ENCODE peak calls at places on chromosome 22, in nine cellular contexts. H, C, E, W, O, Q, B, U and P are unnamed samples.

GRCh38 chr22:40285508-40285907 is 60.8 kb upstream of the ADSL start:
- DNase-seq in B (no peak), Q (no peak), W (no peak), U (no peak), O (no peak), E (no peak), H (no peak), C (no peak), P (no peak)

GRCh38 chr22:35470903-35471321 is 69.7 kb upstream of the RASD2 start:
- DNase-seq in O (no peak), W (no peak), C (peak; percentile 8), E (no peak), Q (no peak), U (no peak), H (peak; percentile 48), B (no peak), P (no peak)

GRCh38 chr22:33835196-33835788 is 85.0 kb downstream of the LARGE1 start:
- DNase-seq in B (no peak), U (no peak), O (no peak), W (no peak), E (no peak), Q (no peak), H (no peak), C (no peak), P (no peak)

GRCh38 chr22:23287136-23288095 is 107.1 kb downstream of the BCR start:
- DNase-seq in Q (no peak), E (no peak), C (no peak), W (no peak), O (no peak), H (no peak), B (no peak), U (no peak), P (no peak)

GRCh38 chr22:45329536-45329936 is 19.8 kb downstream of the FAM118A start:
- DNase-seq in O (no peak), C (no peak), Q (peak; percentile 82), W (no peak), E (no peak), U (peak; percentile 60), B (no peak), H (no peak), P (no peak)

GRCh38 chr22:44746836-44747519 is 5.4 kb upstream of the ARHGAP8 start:
- DNase-seq in E (no peak), C (peak; percentile 24), Q (no peak), W (no peak), B (no peak), O (peak; percentile 47), H (peak; percentile 91), U (peak; percentile 44), P (no peak)

GRCh38 chr22:20546541-20546950 is 39.1 kb downstream of the MED15 start:
- DNase-seq in B (no peak), Q (no peak), O (no peak), W (no peak), C (no peak), H (no peak), E (no peak), U (no peak), P (no peak)

GRCh38 chr22:26143801-26144325 is 25.4 kb upstream of the SEZ6L start:
- DNase-seq in H (no peak), Q (no peak), E (no peak), C (no peak), U (no peak), B (no peak), O (no peak), W (no peak), P (no peak)

GRCh38 chr22:23681026-23681809 is 9.6 kb upstream of the RGL4 start:
- DNase-seq in C (no peak), B (no peak), U (no peak), H (no peak), W (peak; percentile 53), O (peak; percentile 9), Q (no peak), E (no peak), P (peak; percentile 51)

GRCh38 chr22:19620742-19621371 is 93.4 kb upstream of the SEPTIN5 start:
- DNase-seq in H (no peak), E (no peak), O (no peak), Q (no peak), U (no peak), W (no peak), B (no peak), C (peak; percentile 9), P (no peak)

GRCh38 chr22:23110922-23111527 is 30.8 kb downstream of the RSPH14 start:
- DNase-seq in W (no peak), H (no peak), B (no peak), U (no peak), E (no peak), C (no peak), O (no peak), Q (no peak), P (no peak)

GRCh38 chr22:23382796-23383195 is 197.3 kb downstream of the IGLL1 start:
- DNase-seq in W (peak; percentile 52), U (no peak), Q (no peak), E (no peak), B (no peak), H (no peak), C (no peak), O (no peak), P (no peak)

GRCh38 chr22:30697975-30698374 is 3.3 kb downstream of the OSBP2 start:
- DNase-seq in C (no peak), W (no peak), U (no peak), Q (no peak), O (no peak), H (no peak), B (no peak), E (no peak), P (no peak)

GRCh38 chr22:19358195-19358594 is 66.7 kb upstream of the CLTCL1 start:
- DNase-seq in C (no peak), H (no peak), W (no peak), O (no peak), E (no peak), B (no peak), U (no peak), Q (no peak), P (no peak)

GRCh38 chr22:19825016-19825339 is 29.7 kb downstream of the GNB1L start:
- DNase-seq in C (no peak), W (peak; percentile 49), U (no peak), E (no peak), B (no peak), O (peak; percentile 5), H (no peak), Q (no peak), P (no peak)

GRCh38 chr22:43239102-43239875 is 52.4 kb upstream of the TTLL12 start:
- DNase-seq in U (no peak), C (no peak), H (no peak), O (no peak), Q (peak; percentile 32), E (no peak), B (no peak), W (no peak), P (no peak)

GRCh38 chr22:43240614-43241013 is 53.7 kb upstream of the TTLL12 start:
- DNase-seq in W (no peak), B (no peak), O (no peak), H (no peak), U (no peak), E (no peak), Q (no peak), C (no peak), P (no peak)

GRCh38 chr22:43241138-43241597 is 54.2 kb upstream of the TTLL12 start:
- DNase-seq in H (no peak), Q (no peak), B (no peak), E (no peak), O (no peak), W (no peak), U (no peak), C (no peak), P (no peak)

GRCh38 chr22:43238526-43239006 is 51.6 kb upstream of the TTLL12 start:
- DNase-seq in O (no peak), U (peak; percentile 8), B (no peak), Q (no peak), C (no peak), E (no peak), H (no peak), W (no peak), P (no peak)

GRCh38 chr22:43239956-43240355 is 53.0 kb upstream of the TTLL12 start:
- DNase-seq in W (no peak), O (no peak), H (no peak), B (no peak), Q (no peak), U (no peak), C (no peak), E (no peak), P (no peak)
- H3K27me3 ChIP-seq in W (no peaks in the 10 kb centered on the region), O (no peaks in the 10 kb centered on the region), H (no peaks in the 10 kb centered on the region), B (peaks cover 4% of the 10 kb centered on the region), Q (no peaks in the 10 kb centered on the region), U (no peaks in the 10 kb centered on the region), C (peaks cover 14% of the 10 kb centered on the region), E (no peaks in the 10 kb centered on the region), P (no peaks in the 10 kb centered on the region)

DNA sequence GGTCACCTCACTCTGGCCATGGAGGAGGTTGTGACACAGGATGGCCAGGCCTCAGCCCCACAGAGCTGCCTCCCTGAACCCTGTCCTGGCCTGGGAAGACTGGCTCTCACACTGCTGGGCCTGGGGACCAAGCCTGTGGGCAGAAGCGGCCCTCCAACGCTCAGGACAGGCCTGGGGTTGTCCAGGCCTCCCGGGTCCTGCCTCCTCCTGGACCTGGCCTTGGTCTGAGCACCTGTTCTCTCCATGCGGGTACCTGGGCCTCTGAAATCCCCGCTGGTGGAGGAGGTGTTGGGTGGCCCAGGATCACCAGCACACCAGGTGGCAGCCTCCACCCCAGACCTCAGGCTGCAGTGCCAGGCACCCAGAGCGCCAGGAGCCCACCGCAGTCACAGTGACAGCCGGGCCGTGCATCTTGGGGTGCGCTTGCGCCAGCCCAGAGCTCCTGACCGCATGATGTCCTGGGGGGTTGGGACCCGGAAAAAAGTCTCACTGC is 16.1 kb upstream of the PIM3 start:
- DNase-seq in O (no peak), C (no peak), B (no peak), Q (no peak), U (no peak), H (no peak), W (no peak), E (no peak), P (no peak)
- H3K4me3 ChIP-seq in O (peak overlapping the region; percentile 6), C (no peak overlapping the region), B (no peak overlapping the region), Q (no peak overlapping the region), U (no peak overlapping the region), H (no peak overlapping the region), W (no peak overlapping the region), E (no peak overlapping the region), P (no peak overlapping the region)

GRCh38 chr22:29603358-29604191 is at the start of gene NF2:
- DNase-seq in U (peak; percentile 99), Q (peak; percentile 98), E (peak; percentile 97), W (peak; percentile 99), O (peak; percentile 99), H (peak; percentile 99), C (peak; percentile 99), B (peak; percentile 99), P (peak; percentile 99)
- TF ChIP-seq CTCF in U (peak; percentile 20), Q (no peak), E (no peak), W (no peak), O (no peak), H (no peak), C (no peak), B (peak; percentile 9), P (no peak)

DNA sequence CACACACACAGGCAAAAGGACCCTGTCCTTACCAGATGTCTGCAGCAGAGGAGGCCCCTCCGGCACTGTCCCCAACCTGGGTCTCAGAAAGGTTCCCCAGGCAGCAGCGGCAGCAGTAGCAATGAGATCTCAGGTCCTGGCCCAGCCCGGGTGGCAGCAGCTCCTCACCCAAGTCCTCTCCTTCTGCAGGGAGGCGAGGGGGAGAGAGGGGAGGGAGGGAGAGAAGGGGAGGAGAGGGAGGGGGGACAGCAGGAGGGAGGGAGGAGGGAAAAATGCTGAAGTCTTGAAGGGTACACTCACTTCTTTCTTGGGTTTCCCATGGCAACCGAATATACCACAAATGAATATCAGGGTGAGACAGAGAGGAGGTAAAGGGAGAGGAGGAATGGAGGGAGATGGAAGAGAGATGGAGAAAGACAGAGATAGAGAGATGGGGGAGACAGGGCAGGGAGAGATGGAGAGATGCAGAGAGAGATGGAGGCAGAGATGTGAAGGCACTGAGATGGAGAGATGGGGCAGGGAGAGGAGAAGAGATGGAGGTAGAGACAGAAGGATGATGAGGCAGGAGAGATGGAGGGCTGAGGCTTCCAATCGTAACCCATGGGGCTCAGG is 9.4 kb downstream of the ELFN2 start:
- DNase-seq in O (no peak), B (no peak), H (no peak), U (no peak), Q (no peak), E (no peak), W (no peak), C (no peak), P (no peak)
- H3K27me3 ChIP-seq in O (peaks cover 58% of the 10 kb centered on the region), B (no peaks in the 10 kb centered on the region), H (no peaks in the 10 kb centered on the region), U (peaks cover 11% of the 10 kb centered on the region), Q (peaks cover 16% of the 10 kb centered on the region), E (no peaks in the 10 kb centered on the region), W (no peaks in the 10 kb centered on the region), C (peaks cover 36% of the 10 kb centered on the region), P (peaks cover 83% of the 10 kb centered on the region)